ENCODE peak calls at places on chromosomes 1 and 21, in eight cellular contexts. L is bronchial epithelial cell; D is head of caudate nucleus; O is Right ventricle myocardium inferior; K is SW480; W is pancreas; E is Right ventricle myocardium superior; R is CD8-positive, alpha-beta memory T cell. H is an unnamed sample.

GRCh38 chr1:165633624-165634023 is 2.6 kb downstream of the MGST3 start:
- DNase-seq in O (no peak), R (no peak), E (no peak), W (no peak), K (no peak), D (no peak), L (peak), H (no peak)

GRCh38 chr1:31750858-31751638 is 13.1 kb downstream of the ADGRB2 start:
- DNase-seq in D (no peak), R (peak), L (no peak), W (no peak), O (no peak), K (no peak), E (no peak), H (peak)

GRCh38 chr21:33969600-33969999 is 54.0 kb upstream of the ATP5PO start:
- DNase-seq in E (no peak), R (no peak), L (no peak), K (no peak), W (no peak), D (no peak), O (no peak), H (no peak)

GRCh38 chr21:31730687-31731111 is 1.2 kb downstream of the SCAF4 start:
- DNase-seq in E (no peak), R (no peak), D (peak), L (no peak), K (no peak), O (no peak), W (no peak), H (peak)

GRCh38 chr1:248824301-248824700 is 1.4 kb downstream of the SH3BP5L start:
- DNase-seq in R (no peak), K (no peak), E (no peak), O (no peak), W (no peak), D (no peak), L (no peak), H (no peak)

GRCh38 chr1:110440877-110441276 is 10.1 kb upstream of the PROK1 start:
- DNase-seq in L (peak), O (no peak), D (no peak), K (no peak), E (no peak), R (no peak), W (no peak), H (no peak)

GRCh38 chr1:213829806-213830205 is 158.0 kb upstream of the PROX1 start:
- DNase-seq in K (no peak), D (no peak), W (no peak), E (no peak), R (no peak), L (no peak), O (no peak), H (no peak)

GRCh38 chr1:83760211-83760978 is 238.5 kb downstream of the TTLL7 start:
- DNase-seq in L (no peak), E (no peak), D (no peak), K (no peak), O (no peak), R (no peak), W (no peak), H (no peak)

GRCh38 chr1:47769279-47769678 is 227.9 kb downstream of the TRABD2B start:
- DNase-seq in W (no peak), K (no peak), O (no peak), L (no peak), R (no peak), E (no peak), D (no peak), H (no peak)

GRCh38 chr21:45736705-45737484 is 93.4 kb downstream of the PCBP3 start:
- DNase-seq in E (no peak), R (no peak), O (no peak), L (no peak), W (no peak), K (no peak), D (no peak), H (no peak)

GRCh38 chr21:44736291-44737004 is 25.1 kb upstream of the TSPEAR start:
- DNase-seq in L (no peak), K (no peak), R (no peak), W (no peak), E (no peak), O (no peak), D (no peak), H (no peak)

GRCh38 chr1:70084314-70084915 is 121.0 kb downstream of the LRRC40 start:
- DNase-seq in K (no peak), R (no peak), L (peak), E (no peak), O (no peak), W (no peak), D (no peak), H (no peak)

GRCh38 chr1:117237701-117238413 is 27.1 kb upstream of the VTCN1 start:
- DNase-seq in R (no peak), O (no peak), E (no peak), K (no peak), W (no peak), L (peak), D (no peak), H (peak)

GRCh38 chr1:218079379-218079778 is 205.7 kb upstream of the RRP15 start:
- DNase-seq in D (no peak), R (no peak), L (no peak), W (no peak), K (no peak), E (no peak), O (no peak), H (no peak)

GRCh38 chr1:239909894-239910293 is 181.8 kb upstream of the FMN2 start:
- DNase-seq in E (no peak), K (no peak), W (peak), R (no peak), L (peak), D (peak), O (peak), H (no peak)

GRCh38 chr1:7218210-7218832 is 433.1 kb downstream of the CAMTA1 start:
- DNase-seq in W (no peak), R (no peak), E (no peak), L (peak), D (peak), O (no peak), K (peak), H (peak)

GRCh38 chr1:248618878-248619277 is 16.0 kb downstream of the OR2T11 start:
- DNase-seq in K (peak), R (no peak), L (peak), W (peak), E (peak), O (peak), D (peak), H (no peak)

GRCh38 chr1:234395297-234395696 is 22.0 kb downstream of the COA6 start:
- DNase-seq in L (no peak), R (no peak), O (no peak), K (no peak), E (no peak), W (no peak), D (no peak), H (no peak)

GRCh38 chr1:52237430-52237829 is 95.5 kb downstream of the ZFYVE9 start:
- DNase-seq in W (no peak), E (no peak), O (no peak), K (peak), D (no peak), R (no peak), L (peak), H (peak)

GRCh38 chr1:94095744-94096469 is 25.0 kb downstream of the ABCA4 start:
- DNase-seq in W (no peak), K (no peak), L (no peak), R (no peak), D (no peak), E (peak), O (no peak), H (no peak)

GRCh38 chr1:111660204-111661150 is 40.9 kb downstream of the RAP1A start:
- DNase-seq in R (no peak), W (no peak), O (no peak), E (no peak), K (no peak), L (no peak), D (no peak), H (peak)

GRCh38 chr1:120179420-120180348 is 3.4 kb upstream of the SEC22B start:
- DNase-seq in K (no peak), W (peak), O (no peak), D (no peak), L (peak), R (no peak), E (no peak), H (no peak)

GRCh38 chr1:69246721-69247120 is 321.0 kb upstream of the LRRC7 start:
- DNase-seq in W (no peak), L (no peak), D (peak), O (no peak), R (no peak), E (no peak), K (no peak), H (no peak)

GRCh38 chr1:43975249-43975961 is 645 bp downstream of the ATP6V0B start:
- DNase-seq in D (peak), W (peak), E (peak), O (peak), R (peak), L (no peak), K (peak), H (peak)

GRCh38 chr21:14533555-14534400 is 12.3 kb downstream of the SAMSN1 start:
- DNase-seq in L (peak), R (peak), K (peak), D (no peak), W (no peak), O (no peak), E (no peak), H (no peak)

GRCh38 chr1:34606504-34606903 is 148.3 kb upstream of the GJB5 start:
- DNase-seq in W (no peak), D (no peak), E (no peak), R (no peak), K (no peak), L (no peak), O (no peak), H (no peak)

GRCh38 chr21:46392921-46393320 is 65.8 kb upstream of the DIP2A start:
- DNase-seq in O (peak), R (no peak), K (no peak), E (peak), L (no peak), D (no peak), W (no peak), H (no peak)

GRCh38 chr1:27057801-27058647 is 45.4 kb upstream of the TENT5B start:
- DNase-seq in R (no peak), O (no peak), K (no peak), W (no peak), D (peak), L (no peak), E (no peak), H (no peak)

GRCh38 chr1:27416387-27417111 is 24.1 kb downstream of the GPR3 start:
- DNase-seq in K (peak), W (no peak), D (peak), L (peak), E (no peak), R (peak), O (no peak), H (peak)

H was measured in KBM-7.